ENCODE peak calls at places on chromosomes 16 and 17, in four cellular contexts. E, S, L and F are unnamed samples.

GRCh38 chr17:71921726-71922320 is 199.0 kb upstream of the SOX9 start:
- DNase-seq in E (no peak), S (no peak), L (no peak), F (no peak)

GRCh38 chr17:48719642-48720262 is 2.6 kb downstream of the PRAC1 start:
- DNase-seq in E (no peak), S (no peak), L (no peak), F (no peak)

GRCh38 chr16:87924937-87925670 is 11.2 kb downstream of the CA5A start:
- DNase-seq in E (no peak), S (no peak), L (no peak), F (no peak)

GRCh38 chr16:16143038-16143763 is 80.1 kb downstream of the ABCC6 start:
- DNase-seq in E (no peak), S (no peak), L (no peak), F (no peak)

GRCh38 chr17:73625975-73626706 is 18.1 kb downstream of the SDK2 start:
- DNase-seq in E (peak), S (no peak), L (no peak), F (no peak)

GRCh38 chr17:47352848-47353247 is 29.1 kb downstream of the EFCAB13 start:
- DNase-seq in E (no peak), S (no peak), L (no peak), F (no peak)

GRCh38 chr17:82603981-82604448 is 44.2 kb downstream of the WDR45B start:
- DNase-seq in E (peak), S (peak), L (peak), F (no peak)

GRCh38 chr17:27849474-27850185 is 43.5 kb downstream of the LYRM9 start:
- DNase-seq in E (no peak), S (no peak), L (no peak), F (no peak)

GRCh38 chr17:58668598-58668935 is 23.3 kb downstream of the TEX14 start:
- DNase-seq in E (no peak), S (no peak), L (no peak), F (no peak)

GRCh38 chr16:63337264-63337663 is 1301.0 kb upstream of the CDH8 start:
- DNase-seq in E (no peak), S (no peak), L (no peak), F (no peak)

GRCh38 chr16:6957676-6958075 is 375.0 kb upstream of the RBFOX1 start:
- DNase-seq in E (no peak), S (no peak), L (no peak), F (no peak)

GRCh38 chr17:41415833-41416335 is 8.5 kb downstream of the KRT37 start:
- DNase-seq in E (no peak), S (no peak), L (no peak), F (no peak)

GRCh38 chr17:49789278-49789578 is 747 bp downstream of the KAT7 start:
- DNase-seq in E (no peak), S (no peak), L (no peak), F (no peak)

GRCh38 chr16:88499836-88500251 is 46.8 kb downstream of the ZFPM1 start:
- DNase-seq in E (no peak), S (no peak), L (no peak), F (no peak)

GRCh38 chr16:81863630-81864352 is 84.7 kb downstream of the PLCG2 start:
- DNase-seq in E (no peak), S (no peak), L (no peak), F (no peak)

GRCh38 chr16:24984101-24984500 is 31.1 kb downstream of the ARHGAP17 start:
- DNase-seq in E (no peak), S (no peak), L (no peak), F (no peak)

GRCh38 chr16:4944333-4945281 is 7.7 kb upstream of the PPL start:
- DNase-seq in E (no peak), S (peak), L (no peak), F (no peak)

GRCh38 chr17:30958187-30958586 is 12.7 kb upstream of the RNF135 start:
- DNase-seq in E (no peak), S (no peak), L (no peak), F (no peak)

GRCh38 chr16:70661918-70662641 is 15.7 kb downstream of the IL34 start:
- DNase-seq in E (peak), S (peak), L (no peak), F (no peak)

GRCh38 chr17:51455211-51455610 is 194.9 kb downstream of the UTP18 start:
- DNase-seq in E (no peak), S (no peak), L (no peak), F (no peak)

GRCh38 chr17:49214665-49215360 is 4.3 kb downstream of the ABI3 start:
- DNase-seq in E (peak), S (no peak), L (no peak), F (no peak)

GRCh38 chr16:23408242-23409201 is 44.5 kb downstream of the COG7 start:
- DNase-seq in E (peak), S (peak), L (no peak), F (no peak)